ENCODE peak calls at places on chromosomes 6 and 20, in ten cellular contexts. Q, T, V, L, U, N, P, B, O and A are unnamed samples.
A peak's percentile ranks its signal among the peaks of the same experiment; 100 is the strongest.

GRCh38 chr6:7909323-7910276 is 988 bp downstream of the TXNDC5 start:
- DNase-seq in V (no peak), O (peak; percentile 64), B (peak; percentile 30), T (peak; percentile 71), N (peak; percentile 67), Q (peak; percentile 77), P (peak; percentile 46), L (peak; percentile 68), U (peak; percentile 78), A (peak; percentile 74)

GRCh38 chr20:46076806-46077205 is 13.0 kb downstream of the NCOA5 start:
- DNase-seq in O (no peak), L (no peak), P (no peak), Q (no peak), V (no peak), B (no peak), N (no peak), U (no peak), T (no peak), A (no peak)

GRCh38 chr6:119348308-119349040 is 1.1 kb downstream of the MAN1A1 start:
- DNase-seq in B (peak; percentile 36), N (peak; percentile 24), O (peak; percentile 80), V (no peak), U (peak; percentile 52), Q (peak; percentile 71), L (peak; percentile 34), P (peak; percentile 63), T (peak; percentile 58), A (peak; percentile 43)

GRCh38 chr20:42649716-42650115 is 540.0 kb downstream of the PTPRT start:
- DNase-seq in O (no peak), L (no peak), B (no peak), P (no peak), T (no peak), U (no peak), Q (no peak), V (no peak), N (no peak), A (no peak)

GRCh38 chr6:4403023-4403752 is 267.8 kb upstream of the ECI2 start:
- DNase-seq in O (no peak), V (no peak), B (no peak), T (no peak), Q (no peak), L (no peak), P (no peak), N (no peak), U (no peak), A (no peak)

GRCh38 chr6:2976571-2977085 is 5.3 kb upstream of the SERPINB6 start:
- DNase-seq in O (no peak), V (no peak), U (no peak), Q (no peak), L (no peak), N (no peak), P (no peak), B (no peak), T (no peak), A (peak; percentile 24)

GRCh38 chr20:14948416-14948815 is 611.0 kb upstream of the FLRT3 start:
- DNase-seq in N (no peak), B (no peak), L (no peak), T (no peak), Q (peak; percentile 31), O (peak; percentile 34), U (no peak), V (no peak), P (no peak), A (no peak)

GRCh38 chr6:72748759-72749158 is 126.9 kb downstream of the KCNQ5 start:
- DNase-seq in P (no peak), B (no peak), L (no peak), Q (no peak), U (no peak), N (no peak), O (no peak), V (no peak), T (no peak), A (no peak)

GRCh38 chr6:37524025-37524647 is 24.4 kb upstream of the CCDC167 start:
- DNase-seq in P (no peak), V (no peak), N (no peak), Q (no peak), T (no peak), L (no peak), O (no peak), B (no peak), U (no peak), A (no peak)

GRCh38 chr6:20056350-20056992 is 155.8 kb downstream of the MBOAT1 start:
- DNase-seq in N (no peak), U (no peak), T (no peak), P (peak; percentile 50), L (no peak), V (no peak), O (peak; percentile 48), Q (peak; percentile 79), B (no peak), A (no peak)

GRCh38 chr20:15561707-15562106 is 1011.5 kb downstream of the KIF16B start:
- DNase-seq in U (no peak), L (no peak), N (no peak), Q (peak; percentile 37), T (no peak), B (no peak), O (no peak), V (no peak), P (no peak), A (no peak)

GRCh38 chr6:144150673-144151009 is 324 bp downstream of the STX11 start:
- DNase-seq in Q (peak; percentile 68), P (peak; percentile 11), V (no peak), N (no peak), L (peak; percentile 22), O (no peak), U (no peak), B (no peak), T (no peak), A (no peak)

GRCh38 chr20:53866787-53867740 is 203.3 kb downstream of the BCAS1 start:
- DNase-seq in L (no peak), B (no peak), P (peak; percentile 91), N (no peak), T (no peak), U (no peak), O (peak; percentile 82), Q (peak; percentile 55), V (no peak), A (no peak)

GRCh38 chr20:57399587-57400261 is 8.5 kb downstream of the RBM38 start:
- DNase-seq in O (no peak), N (no peak), U (peak; percentile 76), T (no peak), P (peak; percentile 33), V (no peak), B (peak; percentile 35), Q (no peak), L (peak; percentile 63), A (peak; percentile 32)

GRCh38 chr6:99905209-99906106 is 88.6 kb downstream of the MCHR2 start:
- DNase-seq in L (no peak), T (no peak), P (peak; percentile 42), U (no peak), N (no peak), O (peak; percentile 46), Q (peak; percentile 66), V (no peak), B (no peak), A (no peak)

GRCh38 chr6:14273196-14273595 is 155.6 kb downstream of the CD83 start:
- DNase-seq in U (no peak), N (no peak), P (no peak), V (no peak), O (no peak), T (no peak), B (no peak), Q (no peak), L (no peak), A (no peak)

GRCh38 chr6:81876977-81877376 is 124.5 kb upstream of the TENT5A start:
- DNase-seq in T (no peak), Q (no peak), O (no peak), P (no peak), N (no peak), V (no peak), L (no peak), U (no peak), B (no peak), A (no peak)

GRCh38 chr6:168148231-168148849 is 69.3 kb upstream of the FRMD1 start:
- DNase-seq in V (peak; percentile 30), O (no peak), P (no peak), L (no peak), T (no peak), N (no peak), B (no peak), U (no peak), Q (no peak), A (no peak)

GRCh38 chr20:50464725-50465650 is 45.2 kb upstream of the PTPN1 start:
- DNase-seq in O (peak; percentile 46), B (no peak), L (no peak), P (no peak), N (no peak), U (no peak), Q (no peak), T (no peak), V (no peak), A (no peak)
- H3K4me1 ChIP-seq in O (peaks cover 76% of the 10 kb centered on the region), B (peaks cover 7% of the 10 kb centered on the region), L (peaks cover 30% of the 10 kb centered on the region), P (no peaks in the 10 kb centered on the region), N (peaks cover 35% of the 10 kb centered on the region), U (peaks cover 19% of the 10 kb centered on the region), Q (no peaks in the 10 kb centered on the region), T (peaks cover 23% of the 10 kb centered on the region), V (peaks cover 24% of the 10 kb centered on the region), A (peaks cover 14% of the 10 kb centered on the region)

GRCh38 chr6:135222623-135223022 is 41.5 kb downstream of the MYB start:
- DNase-seq in N (no peak), T (no peak), O (no peak), P (no peak), U (no peak), Q (no peak), V (no peak), L (no peak), B (no peak), A (no peak)
- TF ChIP-seq CTCF in N (no peak), T (no peak), O (no peak), P (no peak), U (no peak), Q (no peak), V (no peak), L (no peak), B (no peak), A (no peak)

DNA sequence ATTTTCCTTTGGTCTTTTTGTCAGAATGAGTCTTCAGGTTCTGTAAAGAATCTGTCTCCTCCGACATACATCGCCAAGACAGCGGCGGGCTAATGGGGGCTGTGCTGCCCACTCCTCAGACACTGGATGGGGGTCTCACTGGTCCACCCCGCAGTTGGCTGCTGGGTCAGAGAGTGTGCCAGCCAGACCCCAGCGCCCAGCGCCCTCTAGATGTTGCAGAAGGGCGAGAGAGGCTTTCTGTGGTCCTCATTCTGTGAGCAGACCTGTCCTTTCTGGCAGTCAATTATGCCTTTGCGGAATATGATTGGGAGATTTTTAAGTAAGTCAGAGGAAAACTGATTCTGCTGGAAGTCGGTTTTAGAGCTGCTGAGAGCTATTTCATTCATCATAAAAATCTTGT is 7.8 kb upstream of the CCR6 start:
- DNase-seq in P (peak; percentile 59), V (no peak), L (no peak), U (no peak), B (no peak), O (no peak), Q (no peak), T (no peak), N (no peak), A (no peak)
- H3K27ac ChIP-seq in P (peak overlapping the region; percentile 92), V (no peak overlapping the region), L (no peak overlapping the region), U (no peak overlapping the region), B (no peak overlapping the region), O (no peak overlapping the region), Q (no peak overlapping the region), T (no peak overlapping the region), N (no peak overlapping the region), A (no peak overlapping the region)

GRCh38 chr6:147371325-147371724 is 137.2 kb upstream of the SAMD5 start:
- DNase-seq in U (no peak), T (no peak), V (no peak), O (no peak), B (no peak), L (no peak), P (no peak), N (no peak), Q (no peak), A (no peak)

GRCh38 chr6:147372806-147373205 is 135.7 kb upstream of the SAMD5 start:
- DNase-seq in T (no peak), P (no peak), V (no peak), N (no peak), L (no peak), B (no peak), Q (no peak), O (no peak), U (no peak), A (no peak)
- H3K4me1 ChIP-seq in T (no peaks in the 10 kb centered on the region), P (no peaks in the 10 kb centered on the region), V (no peaks in the 10 kb centered on the region), N (peaks cover 10% of the 10 kb centered on the region), L (no peaks in the 10 kb centered on the region), B (no peaks in the 10 kb centered on the region), Q (no peaks in the 10 kb centered on the region), O (no peaks in the 10 kb centered on the region), U (no peaks in the 10 kb centered on the region), A (no peaks in the 10 kb centered on the region)